ENCODE peak calls at places on chromosomes 2 and 18, in ten cellular contexts. I is SK-N-MC, V is GM12891, G is suprapubic skin, L is K562, Y is sigmoid colon, M is transverse colon, B is esophagus muscularis mucosa, J is prostate gland, K is stomach. O is an unnamed sample.

GRCh38 chr2:54194761-54195750 is 61.0 kb downstream of the TSPYL6 start:
- DNase-seq in I (no peak), V (no peak), G (no peak), L (no peak), Y (no peak), M (no peak), B (no peak), J (no peak), K (no peak), O (no peak)

GRCh38 chr2:156486175-156486574 is 50.0 kb downstream of the GPD2 start:
- DNase-seq in I (no peak), V (no peak), G (no peak), L (no peak), Y (no peak), M (no peak), B (no peak), J (no peak), K (no peak), O (no peak)

GRCh38 chr2:76546207-76546606 is 835.5 kb upstream of the GCFC2 start:
- DNase-seq in I (no peak), V (no peak), G (no peak), L (no peak), Y (no peak), M (no peak), B (no peak), J (no peak), K (no peak), O (no peak)

GRCh38 chr2:121595012-121595891 is 54.0 kb downstream of the CLASP1 start:
- DNase-seq in I (no peak), V (no peak), G (no peak), L (no peak), Y (no peak), M (no peak), B (no peak), J (no peak), K (no peak), O (no peak)

GRCh38 chr18:79455261-79455660 is 59.5 kb downstream of the NFATC1 start:
- DNase-seq in I (no peak), V (no peak), G (no peak), L (no peak), Y (no peak), M (no peak), B (no peak), J (no peak), K (no peak), O (no peak)

GRCh38 chr18:79896746-79897145 is 54.7 kb downstream of the SLC66A2 start:
- DNase-seq in I (no peak), V (no peak), G (no peak), L (no peak), Y (no peak), M (no peak), B (no peak), J (no peak), K (no peak), O (no peak)

GRCh38 chr2:143525536-143525935 is 396.3 kb downstream of the ARHGAP15 start:
- DNase-seq in I (peak; percentile 64), V (no peak), G (no peak), L (no peak), Y (no peak), M (no peak), B (no peak), J (no peak), K (no peak), O (no peak)

GRCh38 chr18:6881034-6881800 is 151.7 kb downstream of the ARHGAP28 start:
- DNase-seq in I (no peak), V (no peak), G (no peak), L (no peak), Y (no peak), M (no peak), B (no peak), J (peak; percentile 48), K (no peak), O (no peak)

GRCh38 chr2:226184940-226185575 is 614.6 kb downstream of the IRS1 start:
- DNase-seq in I (no peak), V (no peak), G (no peak), L (no peak), Y (no peak), M (no peak), B (no peak), J (no peak), K (no peak), O (no peak)
- TF ChIP-seq POLR2AphosphoS5 in I (no peak), V (no peak), G (no peak), L (no peak), Y (no peak), M (no peak), B (no peak), J (no peak), K (no peak), O (no peak)

GRCh38 chr18:68566991-68567390 is 147.9 kb downstream of the TMX3 start:
- DNase-seq in I (no peak), V (no peak), G (no peak), L (no peak), Y (no peak), M (no peak), B (no peak), J (no peak), K (no peak), O (no peak)

GRCh38 chr18:68564348-68564747 is 150.6 kb downstream of the TMX3 start:
- DNase-seq in I (no peak), V (no peak), G (no peak), L (no peak), Y (no peak), M (no peak), B (no peak), J (no peak), K (no peak), O (no peak)

GRCh38 chr18:68564961-68565360 is 149.9 kb downstream of the TMX3 start:
- DNase-seq in I (peak; percentile 16), V (no peak), G (no peak), L (no peak), Y (no peak), M (no peak), B (no peak), J (no peak), K (no peak), O (no peak)

GRCh38 chr18:68574311-68574710 is 140.6 kb downstream of the TMX3 start:
- DNase-seq in I (no peak), V (no peak), G (no peak), L (no peak), Y (no peak), M (no peak), B (no peak), J (no peak), K (no peak), O (no peak)

DNA sequence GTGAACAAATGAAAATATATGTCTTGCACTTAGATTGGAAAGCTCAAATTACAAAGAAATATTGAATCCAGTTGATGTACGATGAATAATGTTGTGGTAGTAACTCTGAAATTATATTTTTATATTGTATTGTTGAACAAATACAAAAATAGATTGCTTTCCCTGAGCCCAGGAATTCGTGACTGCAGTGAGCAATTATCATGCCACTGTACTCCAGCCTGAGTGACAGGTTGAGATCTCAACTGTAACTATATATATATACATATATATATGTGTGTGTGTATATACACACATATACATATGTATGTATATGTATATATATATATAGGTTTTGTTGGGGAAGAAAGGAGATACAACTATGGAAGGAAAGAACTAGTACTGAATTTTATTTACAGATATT is 146.5 kb downstream of the TMX3 start:
- DNase-seq in I (no peak), V (no peak), G (no peak), L (no peak), Y (no peak), M (no peak), B (no peak), J (no peak), K (no peak), O (no peak)
- TF ChIP-seq POLR2AphosphoS5 in I (no peak), V (no peak), G (no peak), L (no peak), Y (no peak), M (no peak), B (no peak), J (no peak), K (no peak), O (no peak)

GRCh38 chr18:30406728-30407127 is 635.8 kb downstream of the DSC3 start:
- DNase-seq in I (no peak), V (no peak), G (no peak), L (no peak), Y (no peak), M (no peak), B (no peak), J (no peak), K (no peak), O (no peak)

GRCh38 chr18:30409120-30409519 is 633.4 kb downstream of the DSC3 start:
- DNase-seq in I (no peak), V (no peak), G (no peak), L (no peak), Y (no peak), M (no peak), B (no peak), J (no peak), K (no peak), O (no peak)

GRCh38 chr18:30403278-30403677 is 639.3 kb downstream of the DSC3 start:
- DNase-seq in I (no peak), V (no peak), G (no peak), L (no peak), Y (no peak), M (no peak), B (no peak), J (no peak), K (no peak), O (no peak)

DNA sequence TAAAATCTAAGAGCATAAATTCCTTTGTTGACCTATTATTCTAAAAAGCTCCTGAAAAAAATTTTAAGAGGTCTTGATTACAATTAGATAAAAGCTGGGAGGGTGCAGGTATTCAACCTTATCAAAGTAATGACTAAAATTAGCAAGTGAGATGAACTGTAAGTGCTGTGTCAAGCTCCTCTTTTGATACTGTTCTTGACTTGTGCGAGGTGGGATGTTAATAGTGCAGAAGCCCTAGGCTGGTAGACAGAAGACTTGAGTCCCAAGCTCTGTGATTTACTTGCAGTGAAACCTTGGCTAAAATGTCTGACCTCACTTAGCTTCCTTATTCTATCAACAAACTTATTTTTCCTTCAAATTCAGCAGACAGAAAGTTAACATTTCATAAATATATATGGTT is 637.5 kb downstream of the DSC3 start:
- DNase-seq in I (no peak), V (no peak), G (no peak), L (no peak), Y (no peak), M (no peak), B (no peak), J (no peak), K (no peak), O (no peak)
- TF ChIP-seq POLR2AphosphoS5 in I (no peak), V (no peak), G (no peak), L (no peak), Y (no peak), M (no peak), B (no peak), J (no peak), K (no peak), O (no peak)

GRCh38 chr2:241508240-241508509 is 209 bp downstream of the STK25 start:
- DNase-seq in I (no peak), V (no peak), G (no peak), L (peak; percentile 81), Y (no peak), M (no peak), B (no peak), J (peak; percentile 47), K (no peak), O (no peak)

GRCh38 chr2:241505781-241506201 is 2.6 kb downstream of the STK25 start:
- DNase-seq in I (no peak), V (no peak), G (no peak), L (peak; percentile 13), Y (no peak), M (no peak), B (no peak), J (no peak), K (no peak), O (peak; percentile 70)

GRCh38 chr2:241507430-241508239 is 749 bp downstream of the STK25 start:
- DNase-seq in I (no peak), V (peak; percentile 67), G (no peak), L (peak; percentile 53), Y (no peak), M (peak; percentile 39), B (no peak), J (no peak), K (peak; percentile 47), O (peak; percentile 91)

GRCh38 chr2:241505086-241505780 is 3.2 kb downstream of the STK25 start:
- DNase-seq in I (no peak), V (no peak), G (no peak), L (no peak), Y (no peak), M (no peak), B (no peak), J (no peak), K (no peak), O (peak; percentile 71)

DNA sequence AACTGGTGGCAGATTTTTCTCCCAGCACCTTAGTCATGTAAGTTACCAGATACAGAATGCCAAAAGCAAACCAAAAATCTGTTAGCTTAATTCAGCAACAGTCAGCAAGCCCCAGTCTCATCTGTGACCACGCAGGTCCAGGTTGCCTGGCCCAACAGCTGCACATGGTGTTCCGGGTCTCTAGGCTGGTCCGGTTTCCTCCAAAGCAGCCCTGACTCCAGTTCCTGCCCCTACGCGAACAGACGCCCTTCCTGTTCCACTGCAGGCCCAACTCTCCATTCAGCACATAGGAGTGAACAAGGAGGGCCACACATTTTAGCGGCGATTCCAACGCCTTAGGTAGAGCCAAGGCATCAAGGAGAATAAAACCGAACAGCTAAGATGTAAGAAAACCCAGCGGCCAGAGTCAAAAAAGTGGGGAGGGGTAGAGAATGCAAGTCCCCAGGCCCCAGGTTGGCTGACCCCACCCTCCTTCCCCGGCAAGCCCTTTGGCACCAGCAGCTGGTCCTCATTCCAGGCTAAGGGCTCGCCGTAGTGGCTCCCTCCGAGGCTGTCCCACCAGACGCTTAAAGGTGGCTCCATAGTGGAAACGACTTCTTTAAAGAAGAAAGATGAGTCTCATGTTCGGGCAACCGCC is 1.5 kb downstream of the STK25 start:
- DNase-seq in I (no peak), V (no peak), G (no peak), L (no peak), Y (no peak), M (no peak), B (no peak), J (no peak), K (no peak), O (peak; percentile 75)
- TF ChIP-seq POLR2AphosphoS5 in I (no peak), V (no peak), G (no peak), L (no peak), Y (no peak), M (no peak), B (peak; percentile 39), J (no peak), K (no peak), O (peak; percentile 74)